ENCODE peak calls at places on chromosomes 4 and X, in eight cellular contexts. One of them, this sample, is unnamed.

GRCh38 chrX:126552313-126553022 is at the start of gene DCAF12L1:
- DNase-seq in activated T-helper 1 cell treated with anti-CD3 and anti-CD28 coated beads, Interleukin-2, amount 50 U/mL, for 16 hours: no peak
- DNase-seq in SW480: no peak
- DNase-seq in Calu3: no peak
- DNase-seq in Caco-2: no peak
- DNase-seq in OCI-M1: no peak
- DNase-seq in ovary: peak
- DNase-seq in fibroblast of pulmonary artery: no peak
- DNase-seq in this sample: no peak

GRCh38 chrX:45202171-45202570 is 1.5 kb upstream of the DIPK2B start:
- DNase-seq in activated T-helper 1 cell treated with anti-CD3 and anti-CD28 coated beads, Interleukin-2, amount 50 U/mL, for 16 hours: no peak
- DNase-seq in SW480: no peak
- DNase-seq in Calu3: no peak
- DNase-seq in Caco-2: no peak
- DNase-seq in OCI-M1: no peak
- DNase-seq in ovary: no peak
- DNase-seq in fibroblast of pulmonary artery: no peak
- DNase-seq in this sample: no peak

GRCh38 chr4:3436048-3436797 is 5.5 kb upstream of the HGFAC start:
- DNase-seq in activated T-helper 1 cell treated with anti-CD3 and anti-CD28 coated beads, Interleukin-2, amount 50 U/mL, for 16 hours: no peak
- DNase-seq in SW480: no peak
- DNase-seq in Calu3: no peak
- DNase-seq in Caco-2: no peak
- DNase-seq in OCI-M1: no peak
- DNase-seq in ovary: peak
- DNase-seq in fibroblast of pulmonary artery: no peak
- DNase-seq in this sample: no peak

GRCh38 chrX:69298466-69299140 is 133.3 kb upstream of the PJA1 start:
- DNase-seq in activated T-helper 1 cell treated with anti-CD3 and anti-CD28 coated beads, Interleukin-2, amount 50 U/mL, for 16 hours: no peak
- DNase-seq in SW480: no peak
- DNase-seq in Calu3: no peak
- DNase-seq in Caco-2: no peak
- DNase-seq in OCI-M1: no peak
- DNase-seq in ovary: no peak
- DNase-seq in fibroblast of pulmonary artery: peak
- DNase-seq in this sample: no peak

GRCh38 chr4:25211721-25212120 is 22.1 kb upstream of the PI4K2B start:
- DNase-seq in activated T-helper 1 cell treated with anti-CD3 and anti-CD28 coated beads, Interleukin-2, amount 50 U/mL, for 16 hours: no peak
- DNase-seq in SW480: no peak
- DNase-seq in Calu3: no peak
- DNase-seq in Caco-2: no peak
- DNase-seq in OCI-M1: no peak
- DNase-seq in ovary: no peak
- DNase-seq in fibroblast of pulmonary artery: no peak
- DNase-seq in this sample: no peak

GRCh38 chr4:180665994-180666818 is 1577.0 kb upstream of the TENM3 start:
- DNase-seq in activated T-helper 1 cell treated with anti-CD3 and anti-CD28 coated beads, Interleukin-2, amount 50 U/mL, for 16 hours: no peak
- DNase-seq in SW480: peak
- DNase-seq in Calu3: peak
- DNase-seq in Caco-2: no peak
- DNase-seq in OCI-M1: peak
- DNase-seq in ovary: no peak
- DNase-seq in fibroblast of pulmonary artery: peak
- DNase-seq in this sample: peak

GRCh38 chrX:96372313-96373046 is 312.2 kb upstream of the DIAPH2 start:
- DNase-seq in activated T-helper 1 cell treated with anti-CD3 and anti-CD28 coated beads, Interleukin-2, amount 50 U/mL, for 16 hours: no peak
- DNase-seq in SW480: peak
- DNase-seq in Calu3: peak
- DNase-seq in Caco-2: peak
- DNase-seq in OCI-M1: peak
- DNase-seq in ovary: no peak
- DNase-seq in fibroblast of pulmonary artery: peak
- DNase-seq in this sample: peak

GRCh38 chr4:71009796-71010588 is 16.5 kb downstream of the DCK start:
- DNase-seq in activated T-helper 1 cell treated with anti-CD3 and anti-CD28 coated beads, Interleukin-2, amount 50 U/mL, for 16 hours: no peak
- DNase-seq in SW480: peak
- DNase-seq in Calu3: no peak
- DNase-seq in Caco-2: no peak
- DNase-seq in OCI-M1: peak
- DNase-seq in ovary: no peak
- DNase-seq in fibroblast of pulmonary artery: peak
- DNase-seq in this sample: peak

GRCh38 chr4:110294165-110294564 is 95.8 kb upstream of the ELOVL6 start:
- DNase-seq in activated T-helper 1 cell treated with anti-CD3 and anti-CD28 coated beads, Interleukin-2, amount 50 U/mL, for 16 hours: no peak
- DNase-seq in SW480: no peak
- DNase-seq in Calu3: peak
- DNase-seq in Caco-2: no peak
- DNase-seq in OCI-M1: no peak
- DNase-seq in ovary: no peak
- DNase-seq in fibroblast of pulmonary artery: no peak
- DNase-seq in this sample: no peak

GRCh38 chr4:184384810-184385557 is 89.4 kb downstream of the IRF2 start:
- DNase-seq in activated T-helper 1 cell treated with anti-CD3 and anti-CD28 coated beads, Interleukin-2, amount 50 U/mL, for 16 hours: no peak
- DNase-seq in SW480: peak
- DNase-seq in Calu3: no peak
- DNase-seq in Caco-2: no peak
- DNase-seq in OCI-M1: no peak
- DNase-seq in ovary: no peak
- DNase-seq in fibroblast of pulmonary artery: no peak
- DNase-seq in this sample: no peak

GRCh38 chr4:96352051-96352517 is 512.2 kb downstream of the PDHA2 start:
- DNase-seq in activated T-helper 1 cell treated with anti-CD3 and anti-CD28 coated beads, Interleukin-2, amount 50 U/mL, for 16 hours: no peak
- DNase-seq in SW480: peak
- DNase-seq in Calu3: peak
- DNase-seq in Caco-2: no peak
- DNase-seq in OCI-M1: peak
- DNase-seq in ovary: no peak
- DNase-seq in fibroblast of pulmonary artery: peak
- DNase-seq in this sample: peak

GRCh38 chrX:19342331-19342906 is 1.3 kb upstream of the PDHA1 start:
- DNase-seq in activated T-helper 1 cell treated with anti-CD3 and anti-CD28 coated beads, Interleukin-2, amount 50 U/mL, for 16 hours: no peak
- DNase-seq in SW480: no peak
- DNase-seq in Calu3: no peak
- DNase-seq in Caco-2: no peak
- DNase-seq in OCI-M1: peak
- DNase-seq in ovary: no peak
- DNase-seq in fibroblast of pulmonary artery: no peak
- DNase-seq in this sample: peak

This sample was measured in SK-N-DZ.